ENCODE peak calls at places on chromosomes 12 and 14, in eight cellular contexts. B is CD8-positive, alpha-beta T cell; M is SK-N-DZ; S is HFFc6; L is GM04504; H is heart left ventricle; N is glutamatergic neuron; X is NCI-H460. F is an unnamed sample.

GRCh38 chr12:54407183-54407905 is 11.7 kb downstream of the ITGA5 start:
- DNase-seq in B (no peak), M (no peak), S (no peak), L (no peak), H (no peak), N (no peak), X (no peak), F (no peak)

GRCh38 chr14:37945959-37946358 is 261.7 kb upstream of the SSTR1 start:
- DNase-seq in B (no peak), M (no peak), S (no peak), L (no peak), H (no peak), N (no peak), X (no peak), F (no peak)

GRCh38 chr12:92899388-92900001 is 29.6 kb downstream of the EEA1 start:
- DNase-seq in B (no peak), M (no peak), S (peak; percentile 98), L (peak; percentile 98), H (peak; percentile 83), N (no peak), X (peak; percentile 91), F (peak; percentile 99)

GRCh38 chr12:12818693-12819092 is 5.5 kb downstream of the DDX47 start:
- DNase-seq in B (no peak), M (no peak), S (no peak), L (no peak), H (no peak), N (no peak), X (no peak), F (no peak)

GRCh38 chr12:109020136-109020535 is 732 bp downstream of the SVOP start:
- DNase-seq in B (no peak), M (peak; percentile 15), S (no peak), L (no peak), H (no peak), N (no peak), X (no peak), F (no peak)

GRCh38 chr12:39490500-39491276 is 47.8 kb upstream of the KIF21A start:
- DNase-seq in B (no peak), M (no peak), S (no peak), L (peak; percentile 13), H (no peak), N (no peak), X (no peak), F (peak; percentile 75)

GRCh38 chr14:50260511-50260910 is 29.1 kb upstream of the SOS2 start:
- DNase-seq in B (peak; percentile 9), M (peak; percentile 4), S (peak; percentile 39), L (peak; percentile 21), H (no peak), N (no peak), X (peak; percentile 26), F (peak; percentile 27)

GRCh38 chr14:90815817-90816662 is at the start of gene TTC7B:
- DNase-seq in B (no peak), M (no peak), S (no peak), L (no peak), H (peak; percentile 57), N (peak; percentile 81), X (peak; percentile 32), F (no peak)

GRCh38 chr12:132285311-132285741 is 44.1 kb downstream of the GALNT9 start:
- DNase-seq in B (no peak), M (no peak), S (no peak), L (no peak), H (no peak), N (no peak), X (no peak), F (no peak)

GRCh38 chr12:12822886-12823285 is 9.7 kb downstream of the DDX47 start:
- DNase-seq in B (no peak), M (no peak), S (no peak), L (no peak), H (no peak), N (no peak), X (no peak), F (no peak)

GRCh38 chr12:55707841-55708694 is at the start of gene ITGA7:
- DNase-seq in B (peak; percentile 32), M (peak; percentile 85), S (no peak), L (no peak), H (peak; percentile 92), N (peak; percentile 91), X (peak; percentile 23), F (no peak)

GRCh38 chr14:68729556-68729955 is 63.3 kb downstream of the ZFP36L1 start:
- DNase-seq in B (no peak), M (no peak), S (no peak), L (no peak), H (peak; percentile 55), N (no peak), X (no peak), F (no peak)

GRCh38 chr14:102316048-102316745 is 3.3 kb upstream of the ZNF839 start:
- DNase-seq in B (no peak), M (no peak), S (peak; percentile 43), L (no peak), H (peak; percentile 57), N (no peak), X (no peak), F (peak; percentile 38)

GRCh38 chr12:47237751-47238211 is 158.0 kb upstream of the AMIGO2 start:
- DNase-seq in B (no peak), M (no peak), S (no peak), L (peak; percentile 24), H (no peak), N (no peak), X (no peak), F (no peak)

GRCh38 chr12:125403145-125403789 is 338.0 kb downstream of the AACS start:
- DNase-seq in B (no peak), M (peak; percentile 42), S (no peak), L (no peak), H (no peak), N (no peak), X (peak; percentile 52), F (peak; percentile 2)

GRCh38 chr12:11763760-11764520 is 114.5 kb downstream of the ETV6 start:
- DNase-seq in B (no peak), M (no peak), S (peak; percentile 71), L (peak; percentile 61), H (no peak), N (no peak), X (no peak), F (no peak)

GRCh38 chr12:119956047-119956446 is 33.0 kb upstream of the BICDL1 start:
- DNase-seq in B (no peak), M (no peak), S (no peak), L (no peak), H (no peak), N (no peak), X (peak; percentile 36), F (no peak)

GRCh38 chr12:96399081-96399918 is 939 bp downstream of the CDK17 start:
- DNase-seq in B (peak; percentile 58), M (peak; percentile 79), S (peak; percentile 50), L (no peak), H (peak; percentile 83), N (peak; percentile 83), X (peak; percentile 69), F (peak; percentile 44)

GRCh38 chr12:78918221-78918620 is 53.6 kb downstream of the SYT1 start:
- DNase-seq in B (no peak), M (peak; percentile 23), S (no peak), L (no peak), H (no peak), N (no peak), X (no peak), F (no peak)

GRCh38 chr12:3061129-3061857 is 15.9 kb upstream of the TSPAN9 start:
- DNase-seq in B (no peak), M (no peak), S (peak; percentile 78), L (peak; percentile 51), H (no peak), N (no peak), X (no peak), F (peak; percentile 70)

GRCh38 chr12:45310627-45310968 is 94.7 kb downstream of the ANO6 start:
- DNase-seq in B (no peak), M (no peak), S (no peak), L (no peak), H (peak; percentile 62), N (no peak), X (no peak), F (no peak)

GRCh38 chr14:42541535-42542001 is 934.9 kb downstream of the LRFN5 start:
- DNase-seq in B (no peak), M (no peak), S (no peak), L (no peak), H (no peak), N (no peak), X (no peak), F (peak; percentile 25)

GRCh38 chr14:105475916-105476845 is 1.6 kb downstream of the CRIP2 start:
- DNase-seq in B (no peak), M (no peak), S (no peak), L (no peak), H (peak; percentile 83), N (no peak), X (no peak), F (no peak)

GRCh38 chr12:77435446-77436091 is 370.2 kb upstream of the E2F7 start:
- DNase-seq in B (no peak), M (no peak), S (no peak), L (no peak), H (no peak), N (no peak), X (no peak), F (no peak)

GRCh38 chr14:22915886-22916521 is 2.9 kb downstream of the RBM23 start:
- DNase-seq in B (no peak), M (no peak), S (no peak), L (no peak), H (peak; percentile 35), N (no peak), X (no peak), F (peak; percentile 8)

GRCh38 chr12:66279127-66279712 is 23.1 kb upstream of the HELB start:
- DNase-seq in B (peak; percentile 35), M (no peak), S (peak; percentile 5), L (no peak), H (no peak), N (peak; percentile 19), X (no peak), F (peak; percentile 8)

GRCh38 chr14:74038015-74038859 is 19.1 kb downstream of the BBOF1 start:
- DNase-seq in B (no peak), M (peak; percentile 56), S (peak; percentile 66), L (peak; percentile 24), H (no peak), N (no peak), X (peak; percentile 65), F (peak; percentile 28)

GRCh38 chr12:100199347-100200136 is 1.1 kb upstream of the ACTR6 start:
- DNase-seq in B (peak; percentile 68), M (peak; percentile 67), S (peak; percentile 31), L (no peak), H (peak; percentile 66), N (peak; percentile 69), X (peak; percentile 27), F (no peak)

GRCh38 chr12:76032043-76032981 is 736 bp upstream of the PHLDA1 start:
- DNase-seq in B (no peak), M (no peak), S (peak; percentile 60), L (no peak), H (peak; percentile 73), N (peak; percentile 25), X (peak; percentile 41), F (no peak)

GRCh38 chr14:81221579-81222102 is 882 bp upstream of the GTF2A1 start:
- DNase-seq in B (no peak), M (peak; percentile 42), S (no peak), L (no peak), H (no peak), N (no peak), X (no peak), F (no peak)

GRCh38 chr12:25051583-25052190 is 102.8 kb upstream of the BCAT1 start:
- DNase-seq in B (peak; percentile 33), M (no peak), S (no peak), L (no peak), H (no peak), N (no peak), X (no peak), F (no peak)

GRCh38 chr14:104516906-104517305 is 62.7 kb upstream of the C14orf180 start:
- DNase-seq in B (no peak), M (no peak), S (no peak), L (no peak), H (no peak), N (no peak), X (no peak), F (no peak)

GRCh38 chr14:92880851-92881250 is 42.1 kb upstream of the CHGA start:
- DNase-seq in B (no peak), M (peak; percentile 70), S (peak; percentile 19), L (peak; percentile 1), H (no peak), N (no peak), X (peak; percentile 60), F (peak; percentile 30)

GRCh38 chr12:108532061-108532848 is 17.2 kb downstream of the FICD start:
- DNase-seq in B (no peak), M (peak; percentile 89), S (no peak), L (no peak), H (no peak), N (no peak), X (no peak), F (no peak)